ENCODE peak calls at places on chromosomes 4 and X, in five cellular contexts. One of them, this sample, is unnamed.

GRCh38 chrX:113548308-113549015 is 707.8 kb upstream of the AMOT start:
- DNase-seq in nephron progenitor cell: no peak
- DNase-seq in A549: no peak
- DNase-seq in glutamatergic neuron: no peak
- DNase-seq in AG09319: no peak
- DNase-seq in this sample: no peak

GRCh38 chr4:127685292-127685691 is 44.9 kb upstream of the SLC25A31 start:
- DNase-seq in AG09319: no peak
- DNase-seq in glutamatergic neuron: no peak
- DNase-seq in A549: no peak
- DNase-seq in nephron progenitor cell: no peak
- DNase-seq in this sample: peak

GRCh38 chr4:168868044-168868855 is 141.8 kb downstream of the CBR4 start:
- DNase-seq in AG09319: peak
- DNase-seq in A549: no peak
- DNase-seq in nephron progenitor cell: no peak
- DNase-seq in glutamatergic neuron: no peak
- DNase-seq in this sample: peak

GRCh38 chr4:186621959-186622553 is 66.7 kb upstream of the MTNR1A start:
- DNase-seq in A549: no peak
- DNase-seq in nephron progenitor cell: no peak
- DNase-seq in AG09319: peak
- DNase-seq in glutamatergic neuron: no peak
- DNase-seq in this sample: peak

GRCh38 chr4:53127365-53127764 is 238.5 kb downstream of the SCFD2 start:
- DNase-seq in nephron progenitor cell: no peak
- DNase-seq in AG09319: no peak
- DNase-seq in glutamatergic neuron: no peak
- DNase-seq in A549: no peak
- DNase-seq in this sample: no peak

GRCh38 chrX:49753691-49754090 is 57.9 kb upstream of the PAGE1 start:
- DNase-seq in A549: no peak
- DNase-seq in glutamatergic neuron: no peak
- DNase-seq in nephron progenitor cell: no peak
- DNase-seq in AG09319: no peak
- DNase-seq in this sample: no peak

GRCh38 chrX:55522577-55523254 is 33.1 kb upstream of the USP51 start:
- DNase-seq in A549: no peak
- DNase-seq in AG09319: no peak
- DNase-seq in nephron progenitor cell: no peak
- DNase-seq in glutamatergic neuron: no peak
- DNase-seq in this sample: no peak

GRCh38 chrX:115214151-115214550 is 19.7 kb downstream of the LRCH2 start:
- DNase-seq in A549: no peak
- DNase-seq in AG09319: no peak
- DNase-seq in glutamatergic neuron: peak
- DNase-seq in nephron progenitor cell: no peak
- DNase-seq in this sample: no peak

GRCh38 chr4:146330392-146330791 is 116.1 kb downstream of the REELD1 start:
- DNase-seq in A549: no peak
- DNase-seq in AG09319: no peak
- DNase-seq in nephron progenitor cell: no peak
- DNase-seq in glutamatergic neuron: no peak
- DNase-seq in this sample: peak

GRCh38 chrX:21674430-21675186 is 16.5 kb upstream of the KLHL34 start:
- DNase-seq in nephron progenitor cell: no peak
- DNase-seq in AG09319: no peak
- DNase-seq in A549: no peak
- DNase-seq in glutamatergic neuron: no peak
- DNase-seq in this sample: no peak

GRCh38 chrX:88135735-88136134 is 611.3 kb upstream of the CPXCR1 start:
- DNase-seq in A549: no peak
- DNase-seq in nephron progenitor cell: no peak
- DNase-seq in AG09319: no peak
- DNase-seq in glutamatergic neuron: no peak
- DNase-seq in this sample: peak
- TF ChIP-seq CTCF in A549: peak
- TF ChIP-seq CTCF in nephron progenitor cell: peak
- TF ChIP-seq CTCF in AG09319: no peak
- TF ChIP-seq CTCF in glutamatergic neuron: no peak
- TF ChIP-seq CTCF in this sample: no peak

DNA sequence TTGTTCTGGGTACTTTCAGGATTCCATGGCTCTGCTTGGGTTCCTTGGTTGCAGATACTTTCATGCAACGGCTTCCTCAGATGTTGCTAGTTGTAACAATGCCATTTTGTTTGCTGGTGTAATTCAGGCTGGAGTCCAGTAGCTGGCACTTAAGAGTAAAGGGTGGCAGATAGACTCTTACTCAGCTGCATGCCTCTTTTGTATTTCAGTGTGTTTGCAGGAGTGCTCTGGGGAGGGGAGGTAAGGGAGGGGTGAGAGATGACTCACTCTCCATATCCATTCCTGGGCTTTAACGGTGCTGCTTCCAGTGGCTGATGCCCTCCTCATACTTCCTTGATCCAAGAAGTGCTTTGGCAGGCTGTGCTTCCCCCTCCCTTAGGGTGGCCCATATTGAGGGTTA is 155.2 kb downstream of the ZNF330 start:
- DNase-seq in A549: peak
- DNase-seq in nephron progenitor cell: no peak
- DNase-seq in AG09319: peak
- DNase-seq in glutamatergic neuron: no peak
- DNase-seq in this sample: peak
- TF ChIP-seq CTCF in A549: peak
- TF ChIP-seq CTCF in nephron progenitor cell: no peak
- TF ChIP-seq CTCF in AG09319: peak
- TF ChIP-seq CTCF in glutamatergic neuron: no peak
- TF ChIP-seq CTCF in this sample: peak

DNA sequence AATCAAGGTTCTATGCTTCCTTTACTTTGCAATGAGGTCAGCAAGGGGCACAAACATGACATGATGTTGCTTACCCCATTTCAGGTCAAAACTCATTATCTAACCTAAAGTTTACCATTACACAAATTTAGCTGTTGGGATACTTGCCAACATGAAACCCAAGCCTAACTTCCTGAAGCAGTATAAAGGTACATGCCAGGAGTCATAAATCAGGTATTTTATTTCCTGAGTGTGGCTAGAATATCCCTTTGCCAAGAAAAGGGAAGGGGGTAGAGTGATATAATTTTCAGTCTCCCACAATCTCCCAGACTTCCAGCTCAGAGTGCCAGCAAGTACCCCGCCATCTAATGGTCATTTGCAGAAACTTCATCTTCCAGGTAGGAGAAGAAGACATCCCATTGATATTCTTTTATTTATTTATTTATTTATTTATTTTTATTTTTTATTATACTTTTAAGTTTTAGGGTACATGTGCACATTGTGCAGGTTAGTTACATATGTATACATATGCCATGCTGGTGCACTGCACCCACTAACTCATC is 136.6 kb downstream of the NEXMIF start:
- DNase-seq in glutamatergic neuron: no peak
- DNase-seq in nephron progenitor cell: no peak
- DNase-seq in A549: peak
- DNase-seq in AG09319: no peak
- DNase-seq in this sample: no peak
- TF ChIP-seq CTCF in glutamatergic neuron: no peak
- TF ChIP-seq CTCF in nephron progenitor cell: no peak
- TF ChIP-seq CTCF in A549: no peak
- TF ChIP-seq CTCF in AG09319: no peak
- TF ChIP-seq CTCF in this sample: no peak

GRCh38 chr4:12679217-12679616 is 804.9 kb downstream of the RAB28 start:
- DNase-seq in A549: peak
- DNase-seq in AG09319: no peak
- DNase-seq in nephron progenitor cell: no peak
- DNase-seq in glutamatergic neuron: no peak
- DNase-seq in this sample: peak
- TF ChIP-seq CTCF in A549: no peak
- TF ChIP-seq CTCF in AG09319: no peak
- TF ChIP-seq CTCF in nephron progenitor cell: peak
- TF ChIP-seq CTCF in glutamatergic neuron: peak
- TF ChIP-seq CTCF in this sample: peak

GRCh38 chr4:16448240-16448639 is 222.0 kb upstream of the TAPT1 start:
- DNase-seq in A549: no peak
- DNase-seq in glutamatergic neuron: no peak
- DNase-seq in nephron progenitor cell: no peak
- DNase-seq in AG09319: no peak
- DNase-seq in this sample: no peak

GRCh38 chr4:16449381-16449780 is 223.1 kb upstream of the TAPT1 start:
- DNase-seq in A549: no peak
- DNase-seq in AG09319: no peak
- DNase-seq in nephron progenitor cell: no peak
- DNase-seq in glutamatergic neuron: no peak
- DNase-seq in this sample: no peak

GRCh38 chr4:16450031-16450430 is 223.8 kb upstream of the TAPT1 start:
- DNase-seq in nephron progenitor cell: no peak
- DNase-seq in AG09319: no peak
- DNase-seq in A549: no peak
- DNase-seq in glutamatergic neuron: no peak
- DNase-seq in this sample: no peak

DNA sequence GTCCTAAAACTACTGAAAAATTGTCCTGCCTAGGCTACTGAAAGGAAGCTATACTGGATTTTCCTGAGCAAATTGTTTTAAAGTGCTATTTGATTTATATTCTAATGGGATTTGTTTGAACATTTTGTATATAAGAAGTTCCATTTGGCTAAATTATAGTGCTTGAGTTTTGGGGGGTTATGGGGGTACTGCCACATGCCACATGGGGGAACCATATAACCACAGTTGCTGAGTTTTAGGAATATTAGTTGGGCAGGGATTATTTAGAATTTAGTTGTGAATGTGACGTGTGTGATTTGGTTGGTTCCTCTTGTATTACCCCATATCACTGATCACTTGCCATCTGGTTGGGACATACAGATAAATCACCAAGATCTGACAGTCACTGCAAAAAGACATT is 224.5 kb upstream of the TAPT1 start:
- DNase-seq in glutamatergic neuron: no peak
- DNase-seq in AG09319: no peak
- DNase-seq in nephron progenitor cell: no peak
- DNase-seq in A549: no peak
- DNase-seq in this sample: peak
- TF ChIP-seq CTCF in glutamatergic neuron: no peak
- TF ChIP-seq CTCF in AG09319: peak
- TF ChIP-seq CTCF in nephron progenitor cell: no peak
- TF ChIP-seq CTCF in A549: no peak
- TF ChIP-seq CTCF in this sample: peak

DNA sequence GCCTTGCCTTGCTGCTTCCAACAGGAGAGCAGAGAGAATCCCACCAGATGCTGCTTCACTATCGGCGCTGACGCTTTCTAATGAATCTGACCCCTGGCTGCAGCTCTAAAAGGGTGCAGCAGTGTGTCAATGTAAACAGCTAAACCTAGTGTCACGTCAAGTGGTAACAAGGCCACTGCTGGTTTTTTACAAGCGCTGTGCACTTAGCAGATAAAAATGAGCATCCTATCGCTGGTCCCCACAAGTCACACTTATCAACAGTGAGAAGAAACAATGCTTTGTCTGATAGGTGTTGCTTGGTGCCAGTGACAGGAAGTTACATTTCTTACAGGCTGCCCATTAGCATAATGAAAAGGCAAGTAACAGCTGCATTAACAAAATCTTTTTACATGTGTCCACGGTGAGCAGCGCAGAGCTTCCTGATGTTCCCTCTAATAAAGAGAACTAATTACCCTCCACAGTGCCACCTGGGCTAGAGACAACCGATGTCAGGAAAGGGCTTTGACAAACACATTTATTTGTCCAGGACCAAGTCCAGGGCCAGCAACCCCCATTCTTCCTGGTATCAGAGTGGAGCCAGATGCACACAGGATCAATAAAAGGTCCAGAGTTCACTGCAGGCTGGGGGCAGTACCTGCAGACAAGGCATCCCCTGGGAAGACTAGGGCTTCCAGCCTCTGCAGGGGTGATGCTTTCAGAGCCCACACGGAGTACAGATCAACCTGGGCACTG is 176.0 kb downstream of the MGST2 start:
- DNase-seq in AG09319: no peak
- DNase-seq in A549: no peak
- DNase-seq in glutamatergic neuron: peak
- DNase-seq in nephron progenitor cell: no peak
- DNase-seq in this sample: no peak
- TF ChIP-seq CTCF in AG09319: no peak
- TF ChIP-seq CTCF in A549: no peak
- TF ChIP-seq CTCF in glutamatergic neuron: no peak
- TF ChIP-seq CTCF in nephron progenitor cell: no peak
- TF ChIP-seq CTCF in this sample: no peak

GRCh38 chrX:118824173-118824782 is 654 bp downstream of the ZCCHC12 start:
- DNase-seq in nephron progenitor cell: peak
- DNase-seq in glutamatergic neuron: peak
- DNase-seq in AG09319: no peak
- DNase-seq in A549: no peak
- DNase-seq in this sample: no peak

DNA sequence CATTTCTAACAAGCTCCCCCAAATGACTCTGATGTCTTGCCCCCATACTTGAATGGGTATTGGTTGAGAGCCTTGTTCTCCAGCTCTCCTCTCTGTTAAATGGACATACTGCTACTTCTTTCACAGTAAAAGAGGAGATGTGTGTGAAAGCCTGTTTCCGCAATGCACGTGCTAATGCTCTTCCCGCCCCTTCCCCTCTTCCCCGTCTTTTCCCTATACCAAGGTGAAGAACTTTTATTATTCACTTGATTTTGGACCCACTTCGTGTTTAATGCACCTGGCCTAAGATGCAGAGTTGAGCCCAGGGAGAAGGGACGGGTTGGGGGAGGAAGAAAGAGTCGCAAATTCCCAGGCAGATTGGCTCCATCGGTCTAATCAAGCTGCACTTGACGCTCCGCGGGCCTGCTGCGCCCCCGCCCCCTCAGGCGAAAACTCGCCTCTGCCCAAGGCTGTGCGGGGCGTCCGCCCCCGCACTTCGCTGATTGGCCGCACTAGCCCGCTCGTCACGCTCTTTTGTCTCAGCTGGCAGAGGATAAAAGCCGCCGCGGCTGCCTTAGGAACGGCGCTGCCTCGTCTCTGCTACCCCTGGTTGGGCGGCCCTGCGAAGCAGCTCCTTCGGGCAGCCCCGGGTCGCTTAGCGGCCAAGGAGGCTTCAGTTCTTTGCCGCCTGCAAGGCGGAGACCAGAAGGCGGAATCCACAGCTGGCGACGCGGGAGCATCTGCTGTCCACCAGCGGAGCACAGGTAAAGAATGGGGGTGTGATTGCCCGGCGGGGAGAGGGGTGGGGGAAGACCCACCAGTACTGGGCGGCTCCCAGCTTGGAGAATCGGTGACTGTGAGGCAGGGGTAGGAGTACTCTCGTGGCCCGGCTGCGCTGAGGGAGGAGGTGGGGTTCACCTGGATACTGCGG is at the start of gene ZCCHC12:
- DNase-seq in A549: peak
- DNase-seq in glutamatergic neuron: peak
- DNase-seq in AG09319: no peak
- DNase-seq in nephron progenitor cell: peak
- DNase-seq in this sample: peak
- TF ChIP-seq CTCF in A549: no peak
- TF ChIP-seq CTCF in glutamatergic neuron: no peak
- TF ChIP-seq CTCF in AG09319: no peak
- TF ChIP-seq CTCF in nephron progenitor cell: no peak
- TF ChIP-seq CTCF in this sample: no peak